ENCODE peak calls at places on chromosomes 3 and 15, in six cellular contexts. A is SK-N-SH, U is HCT116, N is HepG2, Y is H1, Q is K562. S is an unnamed sample.

GRCh38 chr3:123951522-123952447 is 9.2 kb downstream of the CCDC14 start:
- DNase-seq in A (no peak), U (no peak), N (no peak), Y (no peak), Q (no peak), S (no peak)

GRCh38 chr3:95277614-95278013 is 1214.8 kb downstream of the NSUN3 start:
- DNase-seq in A (no peak), U (no peak), N (no peak), Y (no peak), Q (no peak), S (no peak)

GRCh38 chr3:53155763-53156162 is 5.2 kb upstream of the PRKCD start:
- DNase-seq in A (no peak), U (no peak), N (no peak), Y (no peak), Q (no peak), S (peak)

GRCh38 chr15:60362318-60363023 is 35.3 kb downstream of the ANXA2 start:
- DNase-seq in A (no peak), U (no peak), N (peak), Y (no peak), Q (no peak), S (no peak)

GRCh38 chr3:189398656-189399055 is 226.9 kb downstream of the TPRG1 start:
- DNase-seq in A (no peak), U (no peak), N (no peak), Y (no peak), Q (no peak), S (no peak)

GRCh38 chr3:185959609-185960517 is 22.0 kb upstream of the TRA2B start:
- DNase-seq in A (no peak), U (no peak), N (peak), Y (no peak), Q (peak), S (no peak)

GRCh38 chr3:149971403-149972075 is 844 bp upstream of the PFN2 start:
- DNase-seq in A (no peak), U (peak), N (peak), Y (peak), Q (peak), S (peak)

GRCh38 chr3:74000715-74001114 is 376.0 kb upstream of the PDZRN3 start:
- DNase-seq in A (no peak), U (no peak), N (no peak), Y (no peak), Q (no peak), S (no peak)

GRCh38 chr3:160643994-160644393 is 33.0 kb upstream of the ARL14 start:
- DNase-seq in A (no peak), U (no peak), N (no peak), Y (no peak), Q (peak), S (peak)

GRCh38 chr3:140529096-140529495 is 148.8 kb upstream of the TRIM42 start:
- DNase-seq in A (no peak), U (no peak), N (no peak), Y (no peak), Q (no peak), S (peak)

GRCh38 chr15:81108427-81108826 is 25.6 kb upstream of the CFAP161 start:
- DNase-seq in A (peak), U (no peak), N (no peak), Y (no peak), Q (no peak), S (peak)

GRCh38 chr3:195908439-195909293 is at the start of gene TNK2:
- DNase-seq in A (peak), U (no peak), N (no peak), Y (peak), Q (peak), S (peak)

GRCh38 chr3:13233487-13234154 is 160.4 kb upstream of the IQSEC1 start:
- DNase-seq in A (peak), U (no peak), N (no peak), Y (no peak), Q (no peak), S (no peak)

GRCh38 chr3:124766113-124767095 is 36.2 kb downstream of the UMPS start:
- DNase-seq in A (no peak), U (no peak), N (no peak), Y (no peak), Q (no peak), S (no peak)

GRCh38 chr3:61173685-61174084 is 77.6 kb downstream of the FHIT start:
- DNase-seq in A (no peak), U (no peak), N (peak), Y (no peak), Q (no peak), S (no peak)

GRCh38 chr3:86563358-86563970 is 427.5 kb downstream of the VGLL3 start:
- DNase-seq in A (peak), U (peak), N (peak), Y (no peak), Q (peak), S (peak)

GRCh38 chr3:13308406-13308805 is 111.7 kb downstream of the NUP210 start:
- DNase-seq in A (peak), U (peak), N (peak), Y (peak), Q (peak), S (peak)

GRCh38 chr3:71503525-71504249 is 79.8 kb downstream of the FOXP1 start:
- DNase-seq in A (no peak), U (no peak), N (no peak), Y (no peak), Q (no peak), S (no peak)

GRCh38 chr3:122208579-122208978 is 25.1 kb downstream of the CASR start:
- DNase-seq in A (no peak), U (no peak), N (no peak), Y (no peak), Q (no peak), S (no peak)

GRCh38 chr3:120442975-120443517 is 7.7 kb downstream of the FSTL1 start:
- DNase-seq in A (no peak), U (no peak), N (no peak), Y (no peak), Q (peak), S (no peak)

GRCh38 chr3:2923390-2923789 is 186.8 kb downstream of the IL5RA start:
- DNase-seq in A (no peak), U (no peak), N (no peak), Y (no peak), Q (no peak), S (no peak)

GRCh38 chr3:46858996-46859710 is 4.1 kb downstream of the MYL3 start:
- DNase-seq in A (no peak), U (no peak), N (no peak), Y (peak), Q (no peak), S (no peak)

GRCh38 chr3:152650177-152650576 is 184.8 kb upstream of the P2RY1 start:
- DNase-seq in A (no peak), U (no peak), N (peak), Y (no peak), Q (no peak), S (no peak)

GRCh38 chr3:151308089-151308488 is 8.5 kb downstream of the GPR87 start:
- DNase-seq in A (no peak), U (no peak), N (no peak), Y (no peak), Q (no peak), S (no peak)

GRCh38 chr3:18446067-18446793 is 21.1 kb upstream of the SATB1 start:
- DNase-seq in A (no peak), U (no peak), N (no peak), Y (no peak), Q (no peak), S (peak)

GRCh38 chr3:186107148-186108105 is 1.5 kb downstream of the ETV5 start:
- DNase-seq in A (peak), U (peak), N (peak), Y (peak), Q (peak), S (peak)

GRCh38 chr3:52291508-52292181 is 4.0 kb downstream of the GLYCTK start:
- DNase-seq in A (peak), U (no peak), N (no peak), Y (peak), Q (peak), S (no peak)

GRCh38 chr3:52446631-52447511 is 2.0 kb upstream of the SEMA3G start:
- DNase-seq in A (peak), U (peak), N (peak), Y (peak), Q (peak), S (peak)

DNA sequence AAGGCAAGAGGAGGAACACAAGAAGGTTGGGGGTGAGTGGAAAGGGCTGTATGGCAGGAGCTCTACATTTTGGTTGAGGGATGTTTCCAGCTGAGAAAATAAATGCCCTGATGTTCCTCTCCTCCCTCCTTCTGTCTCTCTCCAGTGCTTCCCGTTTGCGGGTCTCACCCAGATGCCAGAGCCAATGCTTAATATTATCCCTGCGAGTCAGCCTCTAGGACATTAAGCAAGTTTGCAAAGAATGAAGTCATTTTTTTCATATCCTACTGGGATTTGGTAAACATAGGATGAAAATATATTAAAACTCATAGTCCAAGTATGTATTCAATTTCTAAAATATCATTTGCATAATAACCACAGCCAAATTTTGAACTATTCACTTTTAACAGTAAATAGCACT is 295.9 kb downstream of the CADM2 start:
- DNase-seq in A (no peak), U (no peak), N (no peak), Y (no peak), Q (no peak), S (no peak)
- TF ChIP-seq JUND in A (no peak), U (no peak), N (no peak), Y (no peak), Q (no peak), S (no peak)

GRCh38 chr3:134320749-134321148 is 53.5 kb downstream of the AMOTL2 start:
- DNase-seq in A (no peak), U (peak), N (no peak), Y (peak), Q (no peak), S (no peak)
- TF ChIP-seq JUND in A (peak), U (no peak), N (no peak), Y (no peak), Q (no peak), S (no peak)

GRCh38 chr3:110198717-110199587 is 861.6 kb upstream of the DPPA4 start:
- DNase-seq in A (no peak), U (no peak), N (no peak), Y (no peak), Q (no peak), S (no peak)

GRCh38 chr3:110193114-110193513 is 855.8 kb upstream of the DPPA4 start:
- DNase-seq in A (no peak), U (no peak), N (no peak), Y (no peak), Q (no peak), S (no peak)
- TF ChIP-seq JUND in A (peak), U (no peak), N (no peak), Y (no peak), Q (no peak), S (no peak)

DNA sequence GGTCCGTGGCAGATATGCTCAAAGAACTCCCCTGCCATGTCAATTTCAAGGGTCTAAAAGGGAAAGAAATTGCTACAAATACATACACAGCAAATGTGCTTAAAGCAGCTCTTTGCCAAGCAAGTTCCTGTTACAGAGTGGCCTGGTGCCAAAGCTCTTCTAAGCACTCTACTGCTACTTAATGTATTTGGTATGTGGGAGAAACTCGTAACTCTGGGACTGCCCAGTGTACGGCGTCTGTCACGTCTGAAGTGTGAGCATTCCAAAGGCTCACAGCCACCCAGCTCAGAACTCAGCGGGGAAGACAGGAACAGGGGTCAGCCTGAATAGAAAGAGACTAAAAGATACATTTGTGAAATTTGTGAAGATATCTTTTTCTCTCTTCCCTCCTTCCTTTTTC is 54.6 kb downstream of the RBMS3 start:
- DNase-seq in A (peak), U (peak), N (no peak), Y (no peak), Q (no peak), S (peak)
- TF ChIP-seq JUND in A (peak), U (no peak), N (no peak), Y (no peak), Q (no peak), S (no peak)

GRCh38 chr15:31782951-31783350 is 247.4 kb upstream of the CHRNA7 start:
- DNase-seq in A (no peak), U (no peak), N (no peak), Y (no peak), Q (no peak), S (no peak)
- TF ChIP-seq JUND in A (no peak), U (no peak), N (no peak), Y (no peak), Q (no peak), S (no peak)

DNA sequence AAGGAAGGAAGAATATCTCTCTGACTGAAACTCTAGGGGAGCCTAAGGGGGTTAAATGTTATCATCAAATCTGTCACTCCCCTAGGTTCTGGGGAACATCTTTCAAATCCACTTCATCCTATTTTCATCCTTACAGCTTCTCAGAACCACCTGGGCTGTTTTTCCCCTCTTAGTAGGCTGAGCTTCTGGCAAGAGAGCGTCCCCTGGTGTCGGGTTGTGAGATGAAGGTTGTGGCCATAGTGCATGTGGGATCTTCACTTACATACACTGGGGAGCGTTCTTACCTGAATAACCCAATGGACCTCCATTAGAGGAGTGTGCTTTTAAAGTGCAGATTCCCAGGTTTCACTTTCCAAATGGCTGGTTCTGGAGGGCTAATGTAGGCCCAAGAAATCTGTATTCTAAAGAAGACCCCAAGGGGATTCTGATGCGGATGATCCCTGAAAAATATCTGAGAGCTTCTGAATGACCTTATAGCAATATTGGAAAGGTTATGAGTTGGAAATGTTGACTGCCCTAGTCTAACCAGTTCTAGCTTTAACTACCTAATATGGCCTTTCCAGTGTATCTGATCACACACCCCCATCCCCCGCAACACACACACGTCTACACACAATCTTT is 663.7 kb downstream of the AGBL1 start:
- DNase-seq in A (peak), U (no peak), N (peak), Y (peak), Q (no peak), S (no peak)
- TF ChIP-seq JUND in A (no peak), U (no peak), N (no peak), Y (no peak), Q (no peak), S (no peak)

DNA sequence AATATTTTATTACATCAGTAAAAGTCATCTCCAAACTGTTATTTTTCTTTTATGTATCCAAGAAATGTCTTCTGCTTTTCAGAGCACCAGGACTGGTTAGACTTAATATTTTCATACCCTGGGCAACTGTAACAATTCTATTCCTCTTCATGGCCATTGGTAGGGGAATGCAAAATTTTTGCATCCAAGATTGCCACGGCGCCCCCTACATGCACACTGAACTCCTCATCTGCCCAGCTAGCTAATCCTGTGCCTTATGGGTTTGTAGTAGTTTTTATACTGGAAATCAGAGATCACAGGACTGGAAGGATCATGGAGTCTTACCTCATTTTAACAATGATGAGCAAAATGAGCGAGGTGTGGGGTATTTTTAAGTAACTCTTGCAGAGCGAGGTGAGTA is 74.2 kb downstream of the CRTC3 start:
- DNase-seq in A (no peak), U (no peak), N (no peak), Y (no peak), Q (no peak), S (no peak)
- TF ChIP-seq JUND in A (no peak), U (no peak), N (no peak), Y (no peak), Q (no peak), S (no peak)

DNA sequence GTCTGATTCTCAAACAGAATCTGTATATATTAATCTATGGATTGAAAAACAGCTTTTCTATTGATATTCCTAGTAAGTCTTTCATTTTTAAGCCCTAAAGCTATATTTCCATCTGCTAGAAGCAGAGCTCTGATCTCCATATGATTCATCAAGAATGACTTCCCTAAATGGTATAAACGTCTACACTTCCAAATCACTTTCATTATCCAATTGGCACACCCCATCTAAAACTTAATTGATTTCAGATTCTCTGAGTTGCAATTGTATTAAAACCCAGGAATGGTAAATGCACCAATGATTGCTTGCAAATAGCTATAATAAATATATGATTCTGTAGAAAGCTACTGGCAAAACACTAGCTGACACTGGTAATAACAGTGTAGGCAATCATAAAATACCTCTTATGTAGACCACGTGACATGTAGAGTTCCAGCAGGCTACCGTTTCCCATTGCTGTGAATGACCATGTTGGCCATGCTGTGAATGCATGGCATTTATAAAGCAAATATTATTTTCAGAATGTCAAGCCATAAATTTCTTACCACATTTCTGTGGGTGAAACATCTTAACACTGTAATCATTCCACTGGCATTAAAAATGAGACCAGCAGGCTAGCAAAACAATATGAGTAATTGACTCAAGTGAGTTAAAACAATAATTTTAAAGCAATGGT is 226.0 kb downstream of the ZMAT3 start:
- DNase-seq in A (no peak), U (no peak), N (no peak), Y (no peak), Q (no peak), S (peak)
- TF ChIP-seq JUND in A (no peak), U (no peak), N (no peak), Y (no peak), Q (no peak), S (no peak)

DNA sequence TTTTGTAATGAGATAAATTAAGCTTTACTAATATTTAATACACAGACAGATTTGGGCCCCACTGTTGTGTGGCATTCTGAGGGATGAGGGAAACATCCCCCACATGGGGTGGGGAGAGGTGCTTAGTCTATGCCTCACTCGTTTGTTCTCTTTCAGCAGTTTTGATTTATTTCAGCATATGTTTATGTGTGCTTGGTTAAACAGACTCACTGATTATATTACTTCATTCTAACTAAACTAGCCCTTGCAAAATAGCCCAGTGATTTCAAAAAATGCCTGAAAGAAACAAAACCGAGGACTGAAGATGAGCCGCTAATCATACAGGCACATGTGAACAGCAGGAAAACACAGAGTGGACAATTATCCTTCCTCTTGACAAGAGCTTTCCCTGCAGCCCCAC is 27.2 kb downstream of the TNFAIP8L3 start:
- DNase-seq in A (no peak), U (no peak), N (no peak), Y (no peak), Q (no peak), S (no peak)
- TF ChIP-seq JUND in A (no peak), U (no peak), N (no peak), Y (no peak), Q (no peak), S (no peak)

S was measured in T47D.